ENCODE peak calls at places on chromosomes 2 and 18, in nine cellular contexts. B is CD8-positive, alpha-beta memory T cell; P is sigmoid colon; Q is neural progenitor cell; A is MM.1S; X is neuronal stem cell; Y is PC-9; W is HepG2; T is prostate gland. I is an unnamed sample.

GRCh38 chr2:100541404-100541803 is 21.4 kb upstream of the PDCL3 start:
- DNase-seq in W (no peak), B (no peak), Q (no peak), P (no peak), X (no peak), A (no peak), T (no peak), Y (no peak), I (no peak)

GRCh38 chr2:88018969-88019368 is 2.6 kb upstream of the RNU2-63P start:
- DNase-seq in W (no peak), X (no peak), P (no peak), T (no peak), A (no peak), B (no peak), Q (no peak), Y (no peak), I (no peak)

GRCh38 chr2:83022631-83023210 is 1436.4 kb downstream of the SUCLG1 start:
- DNase-seq in Q (no peak), P (no peak), B (no peak), Y (no peak), W (no peak), X (no peak), A (no peak), T (no peak), I (no peak)

GRCh38 chr18:73270919-73271318 is 403.1 kb upstream of the NETO1 start:
- DNase-seq in T (no peak), X (no peak), W (no peak), P (no peak), A (no peak), Y (no peak), Q (no peak), B (no peak), I (no peak)

GRCh38 chr2:190882831-190883582 is 2.4 kb downstream of the GLS start:
- DNase-seq in W (no peak), Q (peak; percentile 40), A (peak; percentile 10), T (no peak), B (no peak), Y (no peak), P (no peak), X (no peak), I (no peak)

GRCh38 chr2:239735131-239735828 is 289.9 kb downstream of the NDUFA10 start:
- DNase-seq in Y (no peak), Q (peak; percentile 78), X (peak; percentile 20), A (no peak), W (peak; percentile 32), P (no peak), B (no peak), T (no peak), I (no peak)

GRCh38 chr18:45287531-45287930 is 327.7 kb upstream of the SLC14A2 start:
- DNase-seq in B (no peak), X (no peak), T (no peak), Q (no peak), P (no peak), Y (no peak), A (no peak), W (no peak), I (no peak)

GRCh38 chr2:224584111-224584764 is 925 bp downstream of the CUL3 start:
- DNase-seq in Y (peak; percentile 44), P (peak; percentile 68), W (peak; percentile 34), A (peak; percentile 35), X (peak; percentile 17), Q (peak; percentile 68), B (no peak), T (peak; percentile 6), I (peak; percentile 54)

GRCh38 chr2:205387350-205388045 is 294.8 kb upstream of the NRP2 start:
- DNase-seq in P (no peak), Q (no peak), B (no peak), Y (no peak), X (no peak), A (no peak), T (no peak), W (no peak), I (no peak)

DNA sequence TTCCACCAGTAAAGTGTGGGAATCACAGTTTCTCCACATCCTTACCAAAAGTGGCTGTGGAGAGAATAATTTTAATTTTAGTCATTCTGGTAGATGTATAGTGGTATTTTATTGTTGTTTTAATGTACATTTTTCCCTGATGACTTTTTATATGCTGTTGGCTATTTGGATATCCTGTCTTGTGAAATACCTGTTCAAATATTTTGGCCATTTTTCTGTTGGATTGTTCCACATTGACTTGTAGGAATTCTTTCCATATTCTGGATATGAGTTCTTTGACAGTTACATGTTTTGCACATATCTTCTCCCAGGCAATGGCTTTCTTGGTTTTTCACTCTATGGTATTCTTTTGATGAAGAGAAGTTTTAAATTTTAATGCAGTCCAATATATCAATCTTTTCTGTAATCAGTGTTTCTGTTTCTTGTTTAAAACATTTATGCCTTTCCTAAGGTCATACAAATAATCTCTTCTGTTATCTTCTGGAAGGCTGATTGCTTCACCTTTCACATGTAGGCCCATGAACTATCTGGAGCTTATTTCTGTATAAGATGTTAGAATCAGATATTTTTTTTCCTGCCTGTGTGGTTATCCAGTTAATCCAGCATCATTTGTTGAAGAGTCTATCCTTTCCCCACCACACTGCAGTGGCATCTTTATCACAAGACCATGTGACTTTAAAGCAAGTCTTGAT is 19.0 kb downstream of the AFTPH start:
- DNase-seq in Q (no peak), T (no peak), Y (no peak), A (no peak), B (no peak), P (no peak), W (peak; percentile 44), X (no peak), I (no peak)
- H3K4me1 ChIP-seq in Q (no peaks in the 10 kb centered on the region), T (no peaks in the 10 kb centered on the region), Y (peaks cover 13% of the 10 kb centered on the region), A (peaks cover 5% of the 10 kb centered on the region), B (peaks cover 5% of the 10 kb centered on the region), P (peaks cover 14% of the 10 kb centered on the region), W (peaks cover 65% of the 10 kb centered on the region), X (no peaks in the 10 kb centered on the region), I (peaks cover 5% of the 10 kb centered on the region)

GRCh38 chr2:181915096-181915495 is 23.6 kb downstream of the ITPRID2 start:
- DNase-seq in A (no peak), P (no peak), X (no peak), B (no peak), W (no peak), Q (no peak), T (no peak), Y (no peak), I (no peak)

GRCh38 chr2:181910028-181910763 is 18.7 kb downstream of the ITPRID2 start:
- DNase-seq in Q (no peak), B (no peak), T (no peak), P (no peak), X (no peak), W (no peak), A (no peak), Y (no peak), I (no peak)

GRCh38 chr2:181907635-181908034 is 16.1 kb downstream of the ITPRID2 start:
- DNase-seq in T (no peak), W (no peak), X (no peak), P (no peak), A (no peak), B (no peak), Q (no peak), Y (no peak), I (no peak)

GRCh38 chr2:181907005-181907549 is 15.5 kb downstream of the ITPRID2 start:
- DNase-seq in B (no peak), Y (no peak), A (peak; percentile 52), W (peak; percentile 61), P (no peak), T (no peak), X (no peak), Q (no peak), I (no peak)

DNA sequence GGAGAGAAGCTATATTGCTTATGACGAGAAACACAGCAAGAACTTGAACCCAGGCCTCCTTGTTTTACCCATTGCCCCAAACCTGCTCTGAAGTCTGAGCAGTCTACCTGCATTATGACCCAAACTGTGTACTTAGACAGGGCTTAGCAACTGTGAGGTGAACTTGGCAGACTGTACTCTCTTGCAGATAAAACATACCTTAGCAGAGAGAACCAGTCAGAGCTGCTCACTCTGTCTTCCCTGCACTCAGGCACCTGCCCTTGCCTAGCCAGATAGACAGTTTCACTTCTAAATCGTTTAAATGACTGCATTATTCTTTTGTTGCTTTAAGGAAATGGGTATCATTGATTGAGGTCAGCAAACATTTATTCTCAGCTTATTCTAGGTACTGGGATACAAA is 20.3 kb downstream of the ITPRID2 start:
- DNase-seq in A (peak; percentile 82), B (no peak), X (no peak), T (peak; percentile 23), W (no peak), Q (no peak), Y (no peak), P (no peak), I (no peak)
- H3K36me3 ChIP-seq in A (peaks cover 4% of the 10 kb centered on the region), B (peaks cover 7% of the 10 kb centered on the region), X (peaks cover 12% of the 10 kb centered on the region), T (peaks cover 8% of the 10 kb centered on the region), W (peaks cover 16% of the 10 kb centered on the region), Q (no peaks in the 10 kb centered on the region), Y (peaks cover 75% of the 10 kb centered on the region), P (peaks cover 23% of the 10 kb centered on the region), I (peaks cover 58% of the 10 kb centered on the region)

GRCh38 chr2:234422242-234422641 is 74.6 kb downstream of the ARL4C start:
- DNase-seq in Q (no peak), P (no peak), T (no peak), W (peak; percentile 74), Y (peak; percentile 76), A (no peak), X (no peak), B (no peak), I (no peak)
- H3K4me3 ChIP-seq in Q (no peak overlapping the region), P (no peak overlapping the region), T (no peak overlapping the region), W (no peak overlapping the region), Y (no peak overlapping the region), A (no peak overlapping the region), X (no peak overlapping the region), B (peak overlapping the region; percentile 3), I (no peak overlapping the region)

GRCh38 chr2:161169335-161169734 is 9.1 kb downstream of the TANK start:
- DNase-seq in Q (no peak), A (no peak), B (no peak), W (no peak), X (no peak), Y (no peak), T (no peak), P (no peak), I (no peak)

GRCh38 chr2:161165811-161166210 is 5.6 kb downstream of the TANK start:
- DNase-seq in W (no peak), X (no peak), A (no peak), T (no peak), P (no peak), Y (no peak), B (no peak), Q (no peak), I (no peak)

GRCh38 chr2:161163438-161163837 is 3.2 kb downstream of the TANK start:
- DNase-seq in B (no peak), P (no peak), T (no peak), Y (no peak), W (no peak), A (peak; percentile 17), X (no peak), Q (no peak), I (no peak)

GRCh38 chr2:161166538-161167409 is 6.5 kb downstream of the TANK start:
- DNase-seq in T (no peak), P (no peak), B (peak; percentile 6), A (peak; percentile 74), Q (no peak), Y (no peak), X (no peak), W (peak; percentile 74), I (no peak)

DNA sequence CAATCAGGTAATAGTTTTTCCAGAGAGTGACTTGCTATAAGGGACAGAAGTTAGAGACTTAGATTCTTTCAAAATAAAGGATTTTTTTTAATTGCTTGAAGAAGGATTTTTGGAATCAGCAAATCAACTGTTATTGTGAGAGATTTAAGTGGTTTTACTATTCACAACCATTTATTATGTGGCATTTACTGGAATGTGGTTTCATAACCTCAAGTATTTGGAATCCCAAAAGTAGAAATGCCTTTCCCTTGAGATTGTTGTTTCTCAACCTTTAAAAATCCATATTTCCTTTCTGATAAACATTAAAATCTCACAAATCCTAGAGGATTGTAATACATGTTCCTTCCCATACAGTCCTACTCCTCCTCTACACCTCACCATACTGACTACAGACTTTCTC is 5.0 kb downstream of the TANK start:
- DNase-seq in Y (no peak), A (no peak), Q (no peak), X (no peak), W (no peak), P (no peak), T (no peak), B (no peak), I (no peak)
- H3K4me1 ChIP-seq in Y (peaks cover 22% of the 10 kb centered on the region), A (peaks cover 48% of the 10 kb centered on the region), Q (peaks cover 9% of the 10 kb centered on the region), X (peaks cover 4% of the 10 kb centered on the region), W (peaks cover 84% of the 10 kb centered on the region), P (peaks cover 45% of the 10 kb centered on the region), T (no peaks in the 10 kb centered on the region), B (peaks cover 62% of the 10 kb centered on the region), I (peaks cover 5% of the 10 kb centered on the region)